ENCODE peak calls at places on chromosomes 5 and 9, in five cellular contexts. V is pulmonary artery endothelial cell, B is tibial artery, Y is T-helper 2 cell, W is ecto neural progenitor cell. T is an unnamed sample.

GRCh38 chr5:156920042-156920860 is 42.8 kb downstream of the TIMD4 start:
- DNase-seq in W (no peak), V (no peak), B (no peak), Y (no peak), T (no peak)

GRCh38 chr5:94395468-94395867 is 222.9 kb downstream of the KIAA0825 start:
- DNase-seq in V (no peak), W (no peak), Y (no peak), B (no peak), T (no peak)

GRCh38 chr9:89625721-89626687 is 21.2 kb downstream of the GADD45G start:
- DNase-seq in B (no peak), V (no peak), Y (no peak), W (no peak), T (no peak)

GRCh38 chr5:180860273-180860886 is 696 bp downstream of the ZFP62 start:
- DNase-seq in W (no peak), Y (peak), V (no peak), B (no peak), T (peak)

GRCh38 chr9:73269430-73270101 is 117.9 kb downstream of the ANXA1 start:
- DNase-seq in V (no peak), W (no peak), B (no peak), Y (no peak), T (no peak)

GRCh38 chr5:179530069-179530998 is 20.0 kb upstream of the RUFY1 start:
- DNase-seq in V (no peak), W (peak), Y (peak), B (no peak), T (peak)

GRCh38 chr5:11619339-11620028 is 284.8 kb downstream of the CTNND2 start:
- DNase-seq in W (no peak), Y (no peak), V (no peak), B (no peak), T (no peak)

GRCh38 chr5:34695275-34696032 is 39.3 kb downstream of the RAI14 start:
- DNase-seq in W (no peak), Y (no peak), V (no peak), B (no peak), T (no peak)

GRCh38 chr9:138042146-138042545 is 164.6 kb downstream of the CACNA1B start:
- DNase-seq in V (no peak), Y (no peak), B (no peak), W (no peak), T (no peak)

GRCh38 chr5:54115768-54116403 is 194.5 kb downstream of the ARL15 start:
- DNase-seq in V (no peak), W (no peak), B (no peak), Y (no peak), T (no peak)

GRCh38 chr5:42434047-42434724 is 10.9 kb downstream of the GHR start:
- DNase-seq in W (no peak), V (no peak), B (no peak), Y (no peak), T (no peak)

GRCh38 chr5:117131048-117131679 is 556.5 kb upstream of the SEMA6A start:
- DNase-seq in W (no peak), V (no peak), Y (no peak), B (no peak), T (no peak)

GRCh38 chr5:173327084-173327947 is 898 bp downstream of the STC2 start:
- DNase-seq in Y (no peak), B (no peak), W (peak), V (no peak), T (no peak)

GRCh38 chr5:42951847-42952411 is 88.2 kb downstream of the ANXA2R start:
- DNase-seq in Y (peak), V (no peak), B (no peak), W (no peak), T (peak)

GRCh38 chr5:180825768-180826525 is 23.3 kb upstream of the MGAT1 start:
- DNase-seq in Y (no peak), W (peak), V (no peak), B (peak), T (no peak)

GRCh38 chr9:36991516-36992134 is 42.4 kb downstream of the PAX5 start:
- DNase-seq in W (peak), B (peak), Y (no peak), V (no peak), T (no peak)

GRCh38 chr9:129757045-129757444 is 4.2 kb upstream of the PTGES start:
- DNase-seq in Y (no peak), V (no peak), W (no peak), B (no peak), T (no peak)

GRCh38 chr5:90606539-90606938 is 47.9 kb downstream of the ADGRV1 start:
- DNase-seq in W (no peak), V (no peak), B (no peak), Y (no peak), T (no peak)

GRCh38 chr5:150323092-150323491 is 20.4 kb upstream of the ARSI start:
- DNase-seq in V (no peak), B (no peak), Y (no peak), W (no peak), T (no peak)

GRCh38 chr5:123868267-123868666 is 356.3 kb downstream of the CSNK1G3 start:
- DNase-seq in W (no peak), V (no peak), Y (no peak), B (no peak), T (peak)

GRCh38 chr5:145906401-145906800 is 30.0 kb upstream of the SH3RF2 start:
- DNase-seq in Y (no peak), V (no peak), B (no peak), W (no peak), T (no peak)

GRCh38 chr9:17402309-17402708 is 176.6 kb upstream of the SH3GL2 start:
- DNase-seq in B (no peak), W (no peak), V (no peak), Y (no peak), T (no peak)

GRCh38 chr5:159082491-159082890 is 17.2 kb downstream of the EBF1 start:
- DNase-seq in B (no peak), W (no peak), Y (no peak), V (no peak), T (no peak)

GRCh38 chr9:21754741-21755140 is 47.7 kb upstream of the MTAP start:
- DNase-seq in W (no peak), V (no peak), B (no peak), Y (no peak), T (no peak)

GRCh38 chr5:71703941-71704340 is 15.1 kb upstream of the CARTPT start:
- DNase-seq in Y (no peak), B (no peak), V (no peak), W (peak), T (no peak)

GRCh38 chr9:112239708-112240107 is 64.6 kb upstream of the SUSD1 start:
- DNase-seq in B (no peak), V (no peak), Y (no peak), W (no peak), T (no peak)

GRCh38 chr5:158875272-158875679 is 224.4 kb downstream of the EBF1 start:
- DNase-seq in Y (no peak), W (no peak), V (no peak), B (no peak), T (no peak)

GRCh38 chr5:159010611-159011497 is 88.9 kb downstream of the EBF1 start:
- DNase-seq in W (no peak), V (no peak), Y (no peak), B (no peak), T (no peak)

GRCh38 chr5:3285621-3286020 is 310.0 kb upstream of the IRX1 start:
- DNase-seq in W (no peak), V (no peak), B (no peak), Y (no peak), T (no peak)

GRCh38 chr9:92638621-92639101 is 31.3 kb downstream of the IPPK start:
- DNase-seq in B (no peak), W (no peak), Y (no peak), V (no peak), T (no peak)

GRCh38 chr9:34125681-34126206 is 754 bp downstream of the DCAF12 start:
- DNase-seq in B (no peak), W (peak), Y (no peak), V (no peak), T (no peak)

GRCh38 chr5:14172149-14172795 is 29.1 kb downstream of the TRIO start:
- DNase-seq in V (no peak), B (no peak), Y (no peak), W (no peak), T (no peak)

GRCh38 chr9:19108038-19108437 is 5.3 kb upstream of the HAUS6 start:
- DNase-seq in W (no peak), V (no peak), Y (no peak), B (no peak), T (no peak)

GRCh38 chr9:126374366-126374781 is 47.7 kb downstream of the MVB12B start:
- DNase-seq in B (no peak), V (no peak), W (no peak), Y (no peak), T (no peak)

GRCh38 chr5:100647461-100648230 is 112.5 kb downstream of the FAM174A start:
- DNase-seq in Y (no peak), B (no peak), V (no peak), W (no peak), T (peak)

GRCh38 chr5:2493356-2493755 is 258.1 kb downstream of the IRX2 start:
- DNase-seq in B (no peak), V (no peak), W (no peak), Y (no peak), T (no peak)

GRCh38 chr9:136245194-136246150 is at the start of gene QSOX2:
- DNase-seq in Y (peak), B (peak), W (peak), V (peak), T (peak)

GRCh38 chr9:129626944-129627297 is 958 bp downstream of the NTMT1 start:
- DNase-seq in V (no peak), W (no peak), Y (no peak), B (no peak), T (no peak)

GRCh38 chr5:135535820-135536801 is at the start of gene NEUROG1:
- DNase-seq in Y (no peak), W (peak), V (no peak), B (no peak), T (no peak)

GRCh38 chr5:83567741-83568530 is 96.4 kb downstream of the VCAN start:
- DNase-seq in B (no peak), W (no peak), V (no peak), Y (no peak), T (no peak)